ENCODE peak calls at places on chromosomes 11 and 22, in five cellular contexts. O is fibroblast of lung, X is left ventricle myocardium inferior, J is ascending aorta, N is neural progenitor cell. Z is an unnamed sample.
A peak's percentile ranks its signal among the peaks of the same experiment; 100 is the strongest.

GRCh38 chr11:27524155-27524554 is 17.6 kb upstream of the LIN7C start:
- DNase-seq in J (no peak), O (peak; percentile 63), N (peak; percentile 27), X (no peak), Z (peak; percentile 30)

GRCh38 chr11:56923116-56923515 is 65.6 kb upstream of the OR5AK2 start:
- DNase-seq in N (no peak), J (no peak), X (no peak), O (no peak), Z (peak; percentile 55)

GRCh38 chr11:66886671-66887221 is 29.9 kb downstream of the LRFN4 start:
- DNase-seq in J (no peak), X (peak; percentile 54), O (peak; percentile 86), N (no peak), Z (no peak)

GRCh38 chr11:12421386-12421785 is 44.0 kb downstream of the PARVA start:
- DNase-seq in O (no peak), J (no peak), X (no peak), N (no peak), Z (no peak)

GRCh38 chr22:47784991-47785390 is 1022.5 kb downstream of the TBC1D22A start:
- DNase-seq in X (no peak), O (no peak), J (no peak), N (no peak), Z (no peak)

GRCh38 chr11:118924591-118925585 is 838 bp downstream of the BCL9L start:
- DNase-seq in O (peak; percentile 42), J (no peak), N (peak; percentile 81), X (peak; percentile 62), Z (no peak)

GRCh38 chr22:42365337-42365865 is 66.8 kb downstream of the NFAM1 start:
- DNase-seq in J (no peak), N (peak; percentile 87), X (no peak), O (peak; percentile 15), Z (no peak)

GRCh38 chr11:17890333-17890732 is 122.5 kb downstream of the SERGEF start:
- DNase-seq in J (no peak), X (no peak), N (no peak), O (no peak), Z (no peak)

GRCh38 chr22:35997438-35997837 is 31.2 kb downstream of the RBFOX2 start:
- DNase-seq in N (no peak), O (peak; percentile 63), J (no peak), X (no peak), Z (no peak)

GRCh38 chr11:353315-353857 is 15.9 kb upstream of the B4GALNT4 start:
- DNase-seq in N (no peak), J (peak; percentile 93), O (peak; percentile 70), X (peak; percentile 88), Z (no peak)

GRCh38 chr11:19938051-19938856 is 222.0 kb downstream of the DBX1 start:
- DNase-seq in X (peak; percentile 27), J (peak; percentile 78), O (peak; percentile 55), N (peak; percentile 74), Z (no peak)

GRCh38 chr11:32448232-32448631 is 12.9 kb upstream of the WT1 start:
- DNase-seq in O (peak; percentile 8), X (no peak), J (no peak), N (peak; percentile 74), Z (no peak)

GRCh38 chr22:38267086-38267485 is 5.7 kb downstream of the TMEM184B start:
- DNase-seq in N (no peak), O (peak; percentile 51), X (peak; percentile 47), J (no peak), Z (no peak)

GRCh38 chr22:20298803-20299735 is 20.8 kb downstream of the DGCR6L start:
- DNase-seq in J (peak; percentile 84), N (peak; percentile 96), X (peak; percentile 84), O (peak; percentile 76), Z (peak; percentile 65)

GRCh38 chr11:87892291-87892690 is 283.0 kb downstream of the RAB38 start:
- DNase-seq in N (peak; percentile 32), O (no peak), X (no peak), J (no peak), Z (no peak)

GRCh38 chr11:67648140-67648795 is 2.3 kb downstream of the ACY3 start:
- DNase-seq in N (peak; percentile 77), J (no peak), O (no peak), X (no peak), Z (no peak)

GRCh38 chr11:94958118-94958517 is 15.2 kb downstream of the CWC15 start:
- DNase-seq in O (peak; percentile 60), J (no peak), X (no peak), N (no peak), Z (no peak)

GRCh38 chr11:83671295-83671694 is 385.1 kb upstream of the CCDC90B start:
- DNase-seq in X (no peak), O (no peak), J (no peak), N (no peak), Z (no peak)

DNA sequence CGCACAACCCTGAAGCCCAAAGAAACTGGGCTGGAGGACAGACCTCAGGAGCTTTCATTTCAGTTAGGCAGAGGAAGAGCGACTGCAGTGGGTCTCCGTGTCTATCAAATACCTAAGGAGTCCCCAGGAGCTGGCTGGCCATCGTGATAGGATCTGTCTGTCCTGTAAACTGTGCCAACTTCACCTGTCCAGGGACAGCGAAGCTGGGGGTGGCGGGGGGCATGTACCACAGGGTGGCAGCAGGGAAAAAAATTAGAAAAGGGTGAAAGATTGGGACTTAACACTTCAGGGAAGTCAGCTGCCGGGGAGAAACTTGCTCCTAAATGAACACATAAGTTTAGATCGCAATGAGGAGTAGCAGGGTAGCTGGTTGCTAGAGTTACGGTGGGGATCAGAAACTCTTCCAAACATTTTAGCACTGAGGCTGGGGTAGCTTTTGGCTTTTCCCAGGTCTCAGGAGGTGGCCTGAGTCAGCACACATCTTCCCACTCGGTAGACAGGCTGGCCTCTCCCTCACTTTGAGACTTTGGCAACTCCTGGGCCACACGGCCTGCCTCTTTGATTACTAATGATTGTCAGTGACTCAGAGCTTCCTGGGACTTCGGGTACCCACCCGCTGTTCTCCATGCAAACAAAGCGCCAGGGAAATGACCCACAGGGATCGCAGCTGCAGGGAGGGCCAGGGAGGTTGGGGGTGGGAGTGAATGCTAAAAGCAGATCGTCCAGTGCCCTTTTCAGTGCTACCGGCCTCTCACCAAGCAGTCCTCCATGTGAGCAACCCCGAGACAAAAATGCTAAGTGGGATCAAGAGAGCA is 2.9 kb upstream of the MTFP1 start:
- DNase-seq in O (peak; percentile 98), X (peak; percentile 28), N (peak; percentile 76), J (peak; percentile 95), Z (peak; percentile 86)
- H3K27me3 ChIP-seq in O (no peaks in the 10 kb centered on the region), X (no peaks in the 10 kb centered on the region), N (no peaks in the 10 kb centered on the region), J (no peaks in the 10 kb centered on the region), Z (no peaks in the 10 kb centered on the region)

GRCh38 chr11:1504164-1504563 is 17.6 kb upstream of the MOB2 start:
- DNase-seq in N (no peak), O (no peak), X (peak; percentile 5), J (no peak), Z (no peak)
- H3K4me1 ChIP-seq in N (peaks cover 13% of the 10 kb centered on the region), O (no peaks in the 10 kb centered on the region), X (peaks cover 88% of the 10 kb centered on the region), J (peaks cover 41% of the 10 kb centered on the region), Z (no peaks in the 10 kb centered on the region)

DNA sequence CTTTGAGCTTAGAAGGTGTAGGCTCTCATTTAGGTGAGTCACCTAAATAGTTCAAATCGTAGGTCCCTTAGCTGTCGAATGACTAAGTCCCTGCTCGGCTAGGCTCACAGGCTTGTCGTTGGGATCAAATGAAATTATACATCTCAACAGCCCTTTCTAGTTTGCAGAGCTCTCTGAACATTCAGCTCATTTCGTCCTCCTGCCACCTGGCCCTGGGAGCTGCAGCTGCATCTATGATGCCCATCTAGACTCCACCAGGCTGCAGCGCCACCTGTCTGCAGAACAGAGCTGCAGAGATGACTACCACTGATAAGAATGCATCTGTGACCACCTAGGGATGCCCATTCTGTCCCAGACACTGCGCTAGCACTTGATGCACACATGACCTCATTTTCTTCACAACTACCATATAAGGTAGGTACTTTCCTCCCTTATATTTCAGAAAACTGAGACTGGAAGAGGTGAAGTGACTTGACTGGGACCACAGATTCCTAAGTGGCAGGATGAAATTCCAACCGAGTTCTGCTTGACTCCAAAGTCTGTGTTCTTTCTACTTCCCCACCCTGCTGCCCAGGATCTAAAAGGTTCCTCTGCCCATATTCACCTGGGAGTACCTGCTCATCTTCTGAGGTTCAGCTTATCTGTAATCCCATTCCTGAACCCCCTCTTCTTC is 141.1 kb upstream of the NARS2 start:
- DNase-seq in X (no peak), J (peak; percentile 79), O (peak; percentile 90), N (peak; percentile 88), Z (peak; percentile 98)
- TF ChIP-seq CTCF in X (peak; percentile 51), J (peak; percentile 64), O (peak; percentile 49), N (peak; percentile 93), Z (peak; percentile 98)

GRCh38 chr11:64039012-64039665 is 3.4 kb downstream of the FLRT1 start:
- DNase-seq in N (no peak), X (no peak), J (no peak), O (no peak), Z (no peak)

GRCh38 chr11:64038500-64038899 is 2.8 kb downstream of the FLRT1 start:
- DNase-seq in N (no peak), X (no peak), O (no peak), J (no peak), Z (no peak)

GRCh38 chr11:64042301-64042700 is 6.6 kb downstream of the FLRT1 start:
- DNase-seq in O (no peak), J (no peak), N (peak; percentile 43), X (no peak), Z (no peak)

GRCh38 chr11:64041846-64042245 is 6.1 kb downstream of the FLRT1 start:
- DNase-seq in J (no peak), X (no peak), O (no peak), N (no peak), Z (no peak)

DNA sequence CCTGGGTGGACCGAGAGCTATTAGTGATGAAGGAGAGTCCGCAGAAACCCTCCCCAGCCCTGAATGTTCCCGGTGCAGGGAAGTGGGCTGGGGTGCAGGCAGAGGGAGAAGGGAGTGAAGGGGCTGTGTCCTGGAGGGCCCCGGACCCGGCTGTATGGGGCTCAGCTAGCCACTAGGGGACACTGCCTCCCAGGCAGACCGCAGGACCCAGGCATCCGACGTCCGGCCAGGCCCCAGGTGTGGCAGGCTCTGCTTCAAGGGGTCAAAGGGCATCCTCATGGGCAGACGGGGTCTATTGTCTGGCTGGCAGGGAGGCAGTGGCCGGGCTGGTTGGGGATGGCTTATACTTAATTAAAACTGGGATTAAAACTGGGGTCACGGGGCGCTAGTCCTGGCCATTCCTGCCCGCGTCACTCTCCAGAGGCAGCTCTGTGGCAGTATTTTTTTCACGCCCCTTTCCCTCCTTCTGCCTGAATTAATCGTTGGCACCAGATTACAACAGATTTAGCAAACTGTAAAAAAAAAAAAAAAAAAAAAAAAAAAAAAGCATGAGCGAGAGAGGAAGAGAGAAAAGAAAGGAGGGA is 5.0 kb downstream of the FLRT1 start:
- DNase-seq in O (no peak), X (no peak), J (no peak), N (peak; percentile 89), Z (no peak)
- H3K27me3 ChIP-seq in O (no peaks in the 10 kb centered on the region), X (peaks cover 27% of the 10 kb centered on the region), J (no peaks in the 10 kb centered on the region), N (peaks cover 57% of the 10 kb centered on the region), Z (peaks cover 39% of the 10 kb centered on the region)

DNA sequence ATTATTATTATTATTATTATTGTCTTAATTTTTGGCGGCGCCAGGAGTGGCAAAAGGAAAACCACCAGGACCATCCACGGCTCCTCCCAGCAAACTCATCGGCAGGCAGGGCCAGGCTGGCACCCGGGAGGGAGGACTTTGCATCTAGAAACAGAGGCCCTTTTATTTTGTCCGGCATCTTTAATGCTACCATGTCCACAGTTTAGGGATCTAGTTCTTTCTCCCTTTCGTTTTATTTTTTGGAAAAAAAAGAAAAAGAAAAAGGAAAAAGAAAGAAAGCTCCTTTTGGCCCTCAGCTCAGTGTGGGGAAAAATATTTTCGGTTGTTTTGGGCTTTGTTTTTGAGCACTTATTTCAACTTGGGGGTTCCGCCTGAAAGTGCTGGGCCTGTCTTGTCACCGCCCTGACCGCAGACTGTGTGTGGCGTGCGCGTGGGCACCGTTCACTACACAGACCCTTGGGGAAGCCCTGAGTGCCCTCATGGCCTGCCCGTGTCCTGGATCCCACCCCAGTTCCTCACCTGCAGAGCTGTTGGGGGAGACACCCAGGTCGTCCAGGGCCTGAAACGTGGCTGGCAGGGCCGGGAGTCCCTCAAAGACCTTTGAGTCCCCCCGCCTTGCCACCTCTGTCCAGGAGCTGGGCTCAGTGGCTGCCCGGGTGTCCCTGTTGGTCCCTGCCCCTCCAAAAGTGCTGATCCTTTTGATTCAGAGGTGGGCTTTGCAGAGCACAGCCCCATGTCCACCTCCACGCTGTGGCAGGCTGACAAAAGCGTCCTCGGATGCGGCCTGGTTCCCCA is 69.1 kb upstream of the PPARA start:
- DNase-seq in X (peak; percentile 17), J (peak; percentile 66), N (no peak), O (no peak), Z (no peak)
- H3K4me1 ChIP-seq in X (peaks cover 100% of the 10 kb centered on the region), J (peaks cover 20% of the 10 kb centered on the region), N (no peaks in the 10 kb centered on the region), O (peaks cover 26% of the 10 kb centered on the region), Z (peaks cover 40% of the 10 kb centered on the region)

Z was measured in foreskin keratinocyte.